ENCODE peak calls at places on chromosome 14, in seven cellular contexts. One of them, this sample, is unnamed.

GRCh38 chr14:23485311-23485710 is 15.8 kb downstream of the NGDN start:
- DNase-seq in lower leg skin: no peak
- DNase-seq in cardiac muscle cell: no peak
- DNase-seq in dorsolateral prefrontal cortex: peak; percentile 23
- DNase-seq in foreskin fibroblast: no peak
- DNase-seq in choroid plexus epithelial cell: no peak
- DNase-seq in GM06990: no peak
- DNase-seq in this sample: no peak

GRCh38 chr14:52692248-52692962 is 3.0 kb downstream of the ERO1A start:
- DNase-seq in choroid plexus epithelial cell: peak; percentile 57
- DNase-seq in cardiac muscle cell: no peak
- DNase-seq in GM06990: no peak
- DNase-seq in dorsolateral prefrontal cortex: no peak
- DNase-seq in lower leg skin: no peak
- DNase-seq in foreskin fibroblast: peak; percentile 79
- DNase-seq in this sample: no peak

GRCh38 chr14:85336257-85336656 is 193.7 kb upstream of the FLRT2 start:
- DNase-seq in dorsolateral prefrontal cortex: no peak
- DNase-seq in GM06990: no peak
- DNase-seq in choroid plexus epithelial cell: no peak
- DNase-seq in lower leg skin: no peak
- DNase-seq in foreskin fibroblast: no peak
- DNase-seq in cardiac muscle cell: no peak
- DNase-seq in this sample: no peak

GRCh38 chr14:87073880-87074570 is 919.0 kb downstream of the GALC start:
- DNase-seq in choroid plexus epithelial cell: no peak
- DNase-seq in foreskin fibroblast: no peak
- DNase-seq in cardiac muscle cell: no peak
- DNase-seq in dorsolateral prefrontal cortex: no peak
- DNase-seq in lower leg skin: no peak
- DNase-seq in GM06990: no peak
- DNase-seq in this sample: no peak

GRCh38 chr14:100065161-100065871 is at the start of gene EVL:
- DNase-seq in cardiac muscle cell: peak; percentile 23
- DNase-seq in dorsolateral prefrontal cortex: no peak
- DNase-seq in GM06990: peak; percentile 85
- DNase-seq in lower leg skin: no peak
- DNase-seq in choroid plexus epithelial cell: no peak
- DNase-seq in foreskin fibroblast: no peak
- DNase-seq in this sample: peak; percentile 67

GRCh38 chr14:100144996-100145646 is 14.3 kb downstream of the DEGS2 start:
- DNase-seq in cardiac muscle cell: no peak
- DNase-seq in GM06990: no peak
- DNase-seq in foreskin fibroblast: no peak
- DNase-seq in lower leg skin: no peak
- DNase-seq in choroid plexus epithelial cell: no peak
- DNase-seq in dorsolateral prefrontal cortex: no peak
- DNase-seq in this sample: no peak

GRCh38 chr14:71554959-71555612 is 377.1 kb upstream of the RGS6 start:
- DNase-seq in dorsolateral prefrontal cortex: no peak
- DNase-seq in GM06990: no peak
- DNase-seq in choroid plexus epithelial cell: no peak
- DNase-seq in cardiac muscle cell: no peak
- DNase-seq in foreskin fibroblast: no peak
- DNase-seq in lower leg skin: no peak
- DNase-seq in this sample: no peak

GRCh38 chr14:66701813-66702212 is 193.9 kb downstream of the GPHN start:
- DNase-seq in dorsolateral prefrontal cortex: no peak
- DNase-seq in cardiac muscle cell: no peak
- DNase-seq in choroid plexus epithelial cell: no peak
- DNase-seq in lower leg skin: no peak
- DNase-seq in GM06990: no peak
- DNase-seq in foreskin fibroblast: no peak
- DNase-seq in this sample: no peak

GRCh38 chr14:101031721-101032120 is 128.2 kb upstream of the RTL1 start:
- DNase-seq in choroid plexus epithelial cell: no peak
- DNase-seq in foreskin fibroblast: no peak
- DNase-seq in cardiac muscle cell: no peak
- DNase-seq in lower leg skin: no peak
- DNase-seq in GM06990: no peak
- DNase-seq in dorsolateral prefrontal cortex: no peak
- DNase-seq in this sample: no peak

GRCh38 chr14:45381091-45381490 is 128.1 kb upstream of the MIS18BP1 start:
- DNase-seq in lower leg skin: no peak
- DNase-seq in choroid plexus epithelial cell: no peak
- DNase-seq in dorsolateral prefrontal cortex: no peak
- DNase-seq in GM06990: no peak
- DNase-seq in cardiac muscle cell: no peak
- DNase-seq in foreskin fibroblast: no peak
- DNase-seq in this sample: no peak

GRCh38 chr14:102325791-102326345 is 6.3 kb downstream of the ZNF839 start:
- DNase-seq in lower leg skin: no peak
- DNase-seq in dorsolateral prefrontal cortex: no peak
- DNase-seq in choroid plexus epithelial cell: peak; percentile 58
- DNase-seq in cardiac muscle cell: no peak
- DNase-seq in GM06990: no peak
- DNase-seq in foreskin fibroblast: no peak
- DNase-seq in this sample: no peak

GRCh38 chr14:103568952-103569351 is 6.2 kb downstream of the COA8 start:
- DNase-seq in dorsolateral prefrontal cortex: no peak
- DNase-seq in choroid plexus epithelial cell: no peak
- DNase-seq in GM06990: no peak
- DNase-seq in foreskin fibroblast: no peak
- DNase-seq in lower leg skin: no peak
- DNase-seq in cardiac muscle cell: no peak
- DNase-seq in this sample: no peak

GRCh38 chr14:99274346-99275221 is 2.6 kb upstream of the BCL11B start:
- DNase-seq in cardiac muscle cell: peak; percentile 91
- DNase-seq in foreskin fibroblast: peak; percentile 78
- DNase-seq in lower leg skin: peak; percentile 84
- DNase-seq in GM06990: peak; percentile 50
- DNase-seq in dorsolateral prefrontal cortex: peak; percentile 33
- DNase-seq in choroid plexus epithelial cell: peak; percentile 47
- DNase-seq in this sample: peak; percentile 66

GRCh38 chr14:95015046-95015445 is 142.3 kb downstream of the DICER1 start:
- DNase-seq in dorsolateral prefrontal cortex: no peak
- DNase-seq in choroid plexus epithelial cell: no peak
- DNase-seq in lower leg skin: no peak
- DNase-seq in cardiac muscle cell: no peak
- DNase-seq in foreskin fibroblast: no peak
- DNase-seq in GM06990: no peak
- DNase-seq in this sample: no peak

GRCh38 chr14:100400115-100400514 is 77.0 kb downstream of the SLC25A47 start:
- DNase-seq in lower leg skin: no peak
- DNase-seq in foreskin fibroblast: no peak
- DNase-seq in dorsolateral prefrontal cortex: peak; percentile 74
- DNase-seq in GM06990: no peak
- DNase-seq in cardiac muscle cell: no peak
- DNase-seq in choroid plexus epithelial cell: no peak
- DNase-seq in this sample: no peak

GRCh38 chr14:105150026-105150367 is 18.6 kb downstream of the JAG2 start:
- DNase-seq in GM06990: no peak
- DNase-seq in lower leg skin: no peak
- DNase-seq in dorsolateral prefrontal cortex: no peak
- DNase-seq in foreskin fibroblast: no peak
- DNase-seq in cardiac muscle cell: no peak
- DNase-seq in choroid plexus epithelial cell: no peak
- DNase-seq in this sample: no peak

GRCh38 chr14:94539181-94539580 is 22.1 kb upstream of the SERPINA4 start:
- DNase-seq in choroid plexus epithelial cell: no peak
- DNase-seq in dorsolateral prefrontal cortex: no peak
- DNase-seq in cardiac muscle cell: no peak
- DNase-seq in foreskin fibroblast: no peak
- DNase-seq in GM06990: no peak
- DNase-seq in lower leg skin: peak; percentile 9
- DNase-seq in this sample: no peak

DNA sequence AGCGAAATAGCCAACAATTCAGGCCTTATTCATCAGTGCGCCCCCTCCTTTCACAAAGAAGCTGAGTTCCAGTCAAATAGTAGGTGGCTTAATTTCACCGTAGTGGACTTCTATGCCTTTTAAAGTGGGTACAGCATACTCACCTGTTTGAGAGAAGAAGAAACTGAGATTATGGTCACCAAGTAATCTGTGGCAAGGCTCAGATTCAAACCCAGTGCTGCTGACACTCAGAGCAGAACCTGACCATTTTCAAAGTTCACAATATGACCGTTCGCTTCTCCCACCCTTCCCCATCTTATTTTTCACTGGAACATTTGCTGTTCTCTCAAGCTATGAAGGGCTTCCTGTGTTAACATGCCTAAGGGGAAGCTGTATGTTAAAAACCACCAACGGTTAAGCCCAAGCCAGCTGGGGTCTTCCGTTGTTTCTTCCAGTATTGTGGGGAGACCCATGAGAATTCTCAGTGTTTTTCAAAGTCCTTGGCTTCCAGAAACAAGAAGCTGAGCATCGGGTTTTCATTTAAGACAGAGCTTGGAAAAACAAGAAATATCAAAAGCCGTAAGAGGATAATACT is 6.1 kb upstream of the PSMA6 start:
- DNase-seq in cardiac muscle cell: no peak
- DNase-seq in dorsolateral prefrontal cortex: no peak
- DNase-seq in foreskin fibroblast: no peak
- DNase-seq in choroid plexus epithelial cell: no peak
- DNase-seq in lower leg skin: no peak
- DNase-seq in GM06990: no peak
- DNase-seq in this sample: no peak
- TF ChIP-seq CTCF in cardiac muscle cell: no peak
- TF ChIP-seq CTCF in dorsolateral prefrontal cortex: no peak
- TF ChIP-seq CTCF in foreskin fibroblast: no peak
- TF ChIP-seq CTCF in choroid plexus epithelial cell: no peak
- TF ChIP-seq CTCF in lower leg skin: no peak
- TF ChIP-seq CTCF in GM06990: no peak
- TF ChIP-seq CTCF in this sample: no peak

GRCh38 chr14:73460691-73461127 is 2.4 kb upstream of the NUMB start:
- DNase-seq in choroid plexus epithelial cell: peak; percentile 61
- DNase-seq in dorsolateral prefrontal cortex: peak; percentile 58
- DNase-seq in cardiac muscle cell: no peak
- DNase-seq in GM06990: no peak
- DNase-seq in foreskin fibroblast: peak; percentile 61
- DNase-seq in lower leg skin: no peak
- DNase-seq in this sample: no peak

GRCh38 chr14:73462078-73462715 is 3.9 kb upstream of the NUMB start:
- DNase-seq in choroid plexus epithelial cell: peak; percentile 61
- DNase-seq in lower leg skin: peak; percentile 30
- DNase-seq in foreskin fibroblast: peak; percentile 66
- DNase-seq in dorsolateral prefrontal cortex: peak; percentile 91
- DNase-seq in cardiac muscle cell: peak; percentile 68
- DNase-seq in GM06990: no peak
- DNase-seq in this sample: no peak

GRCh38 chr14:73462815-73463214 is 4.5 kb upstream of the NUMB start:
- DNase-seq in lower leg skin: no peak
- DNase-seq in cardiac muscle cell: no peak
- DNase-seq in GM06990: no peak
- DNase-seq in choroid plexus epithelial cell: peak; percentile 50
- DNase-seq in dorsolateral prefrontal cortex: no peak
- DNase-seq in foreskin fibroblast: peak; percentile 48
- DNase-seq in this sample: no peak

GRCh38 chr14:73463411-73463810 is 5.1 kb upstream of the NUMB start:
- DNase-seq in cardiac muscle cell: no peak
- DNase-seq in lower leg skin: peak; percentile 79
- DNase-seq in GM06990: peak; percentile 43
- DNase-seq in dorsolateral prefrontal cortex: no peak
- DNase-seq in choroid plexus epithelial cell: peak; percentile 96
- DNase-seq in foreskin fibroblast: peak; percentile 98
- DNase-seq in this sample: no peak

GRCh38 chr14:73461478-73462077 is 3.2 kb upstream of the NUMB start:
- DNase-seq in dorsolateral prefrontal cortex: peak; percentile 33
- DNase-seq in lower leg skin: no peak
- DNase-seq in foreskin fibroblast: no peak
- DNase-seq in cardiac muscle cell: no peak
- DNase-seq in GM06990: no peak
- DNase-seq in choroid plexus epithelial cell: no peak
- DNase-seq in this sample: no peak
- TF ChIP-seq CTCF in dorsolateral prefrontal cortex: no peak
- TF ChIP-seq CTCF in lower leg skin: no peak
- TF ChIP-seq CTCF in foreskin fibroblast: no peak
- TF ChIP-seq CTCF in cardiac muscle cell: no peak
- TF ChIP-seq CTCF in GM06990: no peak
- TF ChIP-seq CTCF in choroid plexus epithelial cell: no peak
- TF ChIP-seq CTCF in this sample: no peak

GRCh38 chr14:92352158-92352985 is 29.4 kb downstream of the SLC24A4 start:
- DNase-seq in lower leg skin: no peak
- DNase-seq in GM06990: no peak
- DNase-seq in choroid plexus epithelial cell: peak; percentile 50
- DNase-seq in foreskin fibroblast: peak; percentile 21
- DNase-seq in dorsolateral prefrontal cortex: no peak
- DNase-seq in cardiac muscle cell: peak; percentile 30
- DNase-seq in this sample: peak; percentile 60
- TF ChIP-seq CTCF in lower leg skin: no peak
- TF ChIP-seq CTCF in GM06990: peak; percentile 61
- TF ChIP-seq CTCF in choroid plexus epithelial cell: peak; percentile 54
- TF ChIP-seq CTCF in foreskin fibroblast: peak; percentile 30
- TF ChIP-seq CTCF in dorsolateral prefrontal cortex: no peak
- TF ChIP-seq CTCF in cardiac muscle cell: peak; percentile 43
- TF ChIP-seq CTCF in this sample: peak; percentile 41

GRCh38 chr14:36241183-36241582 is 64.7 kb upstream of the PTCSC3 start:
- DNase-seq in dorsolateral prefrontal cortex: no peak
- DNase-seq in GM06990: no peak
- DNase-seq in choroid plexus epithelial cell: peak; percentile 43
- DNase-seq in foreskin fibroblast: no peak
- DNase-seq in lower leg skin: no peak
- DNase-seq in cardiac muscle cell: no peak
- DNase-seq in this sample: no peak
- TF ChIP-seq CTCF in dorsolateral prefrontal cortex: no peak
- TF ChIP-seq CTCF in GM06990: no peak
- TF ChIP-seq CTCF in choroid plexus epithelial cell: peak; percentile 33
- TF ChIP-seq CTCF in foreskin fibroblast: no peak
- TF ChIP-seq CTCF in lower leg skin: no peak
- TF ChIP-seq CTCF in cardiac muscle cell: no peak
- TF ChIP-seq CTCF in this sample: no peak

DNA sequence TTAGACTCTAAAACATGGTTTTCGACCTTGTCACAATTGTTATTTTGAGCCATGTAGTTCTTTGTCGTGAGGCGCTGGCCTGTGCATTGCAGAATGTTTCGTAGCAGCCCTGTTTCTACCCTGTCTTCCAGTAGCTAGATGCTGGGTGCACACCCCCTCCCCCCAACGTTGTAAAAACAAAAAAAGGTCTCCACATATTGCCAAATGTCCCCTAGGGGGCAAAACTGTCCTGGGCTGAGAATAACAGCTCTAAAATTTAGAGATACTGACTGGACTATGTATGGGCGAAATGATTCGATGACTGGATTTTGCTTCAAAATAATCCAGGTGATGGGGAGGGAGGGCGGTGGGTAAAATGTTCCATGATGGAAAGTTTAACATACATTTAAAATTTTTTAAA is 126.1 kb upstream of the FUT8 start:
- DNase-seq in choroid plexus epithelial cell: no peak
- DNase-seq in lower leg skin: no peak
- DNase-seq in foreskin fibroblast: peak; percentile 53
- DNase-seq in cardiac muscle cell: no peak
- DNase-seq in dorsolateral prefrontal cortex: no peak
- DNase-seq in GM06990: no peak
- DNase-seq in this sample: peak; percentile 59
- TF ChIP-seq CTCF in choroid plexus epithelial cell: peak; percentile 40
- TF ChIP-seq CTCF in lower leg skin: no peak
- TF ChIP-seq CTCF in foreskin fibroblast: peak; percentile 10
- TF ChIP-seq CTCF in cardiac muscle cell: peak; percentile 26
- TF ChIP-seq CTCF in dorsolateral prefrontal cortex: peak; percentile 31
- TF ChIP-seq CTCF in GM06990: peak; percentile 64
- TF ChIP-seq CTCF in this sample: peak; percentile 41